ENCODE peak calls at places on chromosomes 6 and 20, in five cellular contexts. J is HEK293T, V is NT2/D1, F is HepG2, U is H1. O is an unnamed sample.

GRCh38 chr20:33518071-33518470 is 28.2 kb downstream of the CBFA2T2 start:
- DNase-seq in F (no peak), U (peak; percentile 25), V (no peak), J (no peak), O (no peak)

GRCh38 chr6:31814677-31815024 is 432 bp downstream of the HSPA1L start:
- DNase-seq in V (peak; percentile 92), U (peak; percentile 89), F (peak; percentile 96), J (no peak), O (peak; percentile 67)

GRCh38 chr6:12103158-12103557 is 91.0 kb downstream of the HIVEP1 start:
- DNase-seq in U (no peak), F (no peak), J (no peak), V (no peak), O (no peak)

GRCh38 chr20:36093804-36094145 is 60.8 kb upstream of the EPB41L1 start:
- DNase-seq in J (no peak), F (no peak), U (no peak), V (no peak), O (no peak)

GRCh38 chr6:136975089-136975715 is 53.1 kb downstream of the SLC35D3 start:
- DNase-seq in F (no peak), V (no peak), U (no peak), J (no peak), O (no peak)

GRCh38 chr20:6053776-6054688 is at the start of gene LRRN4:
- DNase-seq in F (peak; percentile 34), V (peak; percentile 58), U (no peak), J (no peak), O (no peak)

GRCh38 chr6:133817460-133818047 is 71.4 kb upstream of the TCF21 start:
- DNase-seq in F (peak; percentile 34), V (peak; percentile 28), U (peak; percentile 61), J (peak; percentile 67), O (no peak)

GRCh38 chr20:1264727-1265126 is 1.4 kb upstream of the SNPH start:
- DNase-seq in F (no peak), J (no peak), U (no peak), V (no peak), O (no peak)

GRCh38 chr6:21882066-21882465 is 288.5 kb downstream of the SOX4 start:
- DNase-seq in F (no peak), V (no peak), J (no peak), U (no peak), O (no peak)

GRCh38 chr20:50085481-50086365 is 27.2 kb downstream of the UBE2V1 start:
- DNase-seq in F (peak; percentile 82), U (no peak), V (peak; percentile 48), J (peak; percentile 77), O (no peak)

GRCh38 chr6:11999245-11999644 is 12.9 kb upstream of the HIVEP1 start:
- DNase-seq in J (no peak), U (no peak), V (no peak), F (no peak), O (no peak)

GRCh38 chr20:23654005-23654404 is 16.2 kb upstream of the CST3 start:
- DNase-seq in J (no peak), V (no peak), F (no peak), U (no peak), O (no peak)

GRCh38 chr20:54680872-54681297 is 205.5 kb downstream of the DOK5 start:
- DNase-seq in J (peak; percentile 32), U (no peak), F (peak; percentile 65), V (peak; percentile 44), O (no peak)

GRCh38 chr6:27250277-27250954 is 2.9 kb downstream of the PRSS16 start:
- DNase-seq in J (no peak), F (no peak), V (no peak), U (no peak), O (no peak)

GRCh38 chr20:47360207-47360488 is 3.6 kb upstream of the ZMYND8 start:
- DNase-seq in V (no peak), U (no peak), F (peak; percentile 69), J (no peak), O (no peak)

GRCh38 chr6:15444881-15445280 is 199.0 kb downstream of the JARID2 start:
- DNase-seq in V (no peak), F (peak; percentile 52), J (no peak), U (no peak), O (no peak)
- TF ChIP-seq SUZ12 in V (no peak), F (no peak), J (no peak), U (no peak), O (no peak)

GRCh38 chr6:91127752-91128151 is 540.9 kb upstream of the MAP3K7 start:
- DNase-seq in F (no peak), V (no peak), U (peak; percentile 7), J (no peak), O (no peak)

GRCh38 chr6:91135406-91135805 is 548.5 kb upstream of the MAP3K7 start:
- DNase-seq in J (no peak), V (no peak), F (no peak), U (no peak), O (no peak)

GRCh38 chr6:91130126-91130525 is 543.3 kb upstream of the MAP3K7 start:
- DNase-seq in F (no peak), J (no peak), V (no peak), U (no peak), O (no peak)

GRCh38 chr6:91137286-91137685 is 550.4 kb upstream of the MAP3K7 start:
- DNase-seq in V (no peak), F (no peak), U (no peak), J (no peak), O (no peak)

GRCh38 chr6:91132461-91132860 is 545.6 kb upstream of the MAP3K7 start:
- DNase-seq in U (no peak), F (no peak), V (no peak), J (no peak), O (no peak)
- TF ChIP-seq SUZ12 in U (no peak), F (no peak), V (no peak), J (no peak), O (no peak)

DNA sequence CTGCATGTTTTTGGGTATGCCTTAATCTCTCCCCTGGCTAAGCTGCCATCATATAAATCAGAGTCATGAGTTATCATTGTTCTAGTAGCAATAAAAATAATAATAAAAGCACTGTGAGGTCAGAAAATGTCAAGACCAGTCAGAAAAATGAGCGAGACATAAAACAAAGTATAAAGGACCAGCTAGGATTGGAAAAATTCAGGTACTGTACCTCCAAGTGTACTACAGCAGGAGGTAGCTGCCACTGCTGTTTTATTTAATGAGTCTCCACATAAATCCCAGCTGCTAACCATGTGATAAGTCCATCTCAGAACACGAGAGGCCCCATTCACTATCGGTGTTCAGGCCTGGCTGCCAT is 177.4 kb downstream of the FOXC1 start:
- DNase-seq in U (no peak), F (no peak), V (no peak), J (peak; percentile 49), O (no peak)
- TF ChIP-seq SUZ12 in U (no peak), F (no peak), V (no peak), J (no peak), O (no peak)

DNA sequence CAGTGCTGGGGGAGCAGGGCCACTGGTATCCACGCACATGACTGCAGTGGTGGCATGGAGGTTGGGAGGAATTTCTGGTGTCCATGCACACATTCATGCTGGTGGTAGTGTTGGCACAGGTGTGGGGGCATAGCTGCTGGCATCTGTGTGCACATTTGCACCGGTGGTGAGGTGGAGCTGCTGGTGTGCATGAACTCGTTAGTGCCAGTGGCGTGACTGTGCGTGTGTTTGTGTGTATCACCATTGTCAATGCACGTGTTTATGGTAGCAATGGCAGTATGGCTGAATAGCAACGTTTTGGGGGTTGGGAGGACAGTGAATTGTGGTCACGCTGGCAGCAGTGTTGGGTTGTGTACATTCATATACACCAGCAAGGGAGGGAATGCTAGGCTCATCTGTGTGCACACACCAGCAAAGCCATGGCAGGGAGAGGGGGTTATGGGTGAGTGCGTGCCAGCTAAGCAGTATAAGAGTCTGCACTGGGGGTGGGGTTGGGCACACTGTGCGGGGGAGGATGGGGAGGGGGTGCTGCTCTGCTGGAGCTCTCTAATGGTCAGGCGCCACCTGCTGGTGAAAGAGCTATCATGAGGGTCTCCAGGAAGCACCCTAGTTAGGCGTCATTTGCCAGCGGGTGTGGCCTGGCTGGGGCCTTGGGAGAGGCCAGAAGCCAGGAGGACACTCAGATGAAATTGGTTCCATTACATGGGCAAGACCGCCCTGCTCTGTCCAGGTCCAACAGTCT is 626.1 kb upstream of the ID4 start:
- DNase-seq in V (peak; percentile 5), F (peak; percentile 20), J (peak; percentile 56), U (peak; percentile 15), O (no peak)
- TF ChIP-seq SUZ12 in V (no peak), F (no peak), J (no peak), U (no peak), O (no peak)

GRCh38 chr6:41586564-41586963 is 40.4 kb downstream of the FOXP4 start:
- DNase-seq in J (no peak), U (no peak), V (no peak), F (no peak), O (no peak)

GRCh38 chr6:41588083-41588482 is 41.9 kb downstream of the FOXP4 start:
- DNase-seq in U (no peak), F (no peak), V (no peak), J (no peak), O (no peak)

GRCh38 chr6:41589223-41589622 is 43.0 kb downstream of the FOXP4 start:
- DNase-seq in J (no peak), V (no peak), U (no peak), F (no peak), O (no peak)

GRCh38 chr6:41585605-41586004 is 39.4 kb downstream of the FOXP4 start:
- DNase-seq in J (no peak), F (no peak), U (no peak), V (no peak), O (no peak)

GRCh38 chr6:41587223-41587879 is 41.2 kb downstream of the FOXP4 start:
- DNase-seq in U (no peak), J (no peak), V (no peak), F (no peak), O (no peak)
- TF ChIP-seq SUZ12 in U (no peak), J (no peak), V (no peak), F (no peak), O (no peak)

DNA sequence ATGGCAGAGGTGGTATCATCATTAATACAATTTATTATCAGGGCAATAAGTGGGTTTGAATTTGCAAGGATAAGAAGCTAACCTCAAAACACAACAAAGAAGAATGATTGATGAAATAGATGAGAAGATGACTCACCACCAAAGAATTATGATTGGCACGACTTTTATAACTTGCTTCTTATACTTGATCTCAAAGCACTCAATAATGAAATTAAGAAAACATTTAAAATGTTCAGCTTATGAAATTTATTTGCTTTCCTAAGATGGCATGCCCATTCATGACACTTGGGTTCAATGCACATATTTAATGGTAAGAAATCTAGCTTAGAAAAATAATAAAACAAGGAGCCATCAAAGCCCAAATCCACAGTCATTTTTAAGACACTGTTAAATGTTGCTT is 477.5 kb downstream of the GJA1 start:
- DNase-seq in F (no peak), V (no peak), J (no peak), U (no peak), O (no peak)
- TF ChIP-seq SUZ12 in F (no peak), V (no peak), J (no peak), U (no peak), O (no peak)